ENCODE peak calls at places on chromosome 1, in four cellular contexts. One of them, this sample, is unnamed.

GRCh38 chr1:199463521-199464127 is 563.9 kb upstream of the NR5A2 start:
- DNase-seq in fibroblast of the conjunctiva: peak; percentile 48
- DNase-seq in T-helper 1 cell: no peak
- DNase-seq in GM23338: peak; percentile 88
- DNase-seq in this sample: no peak

GRCh38 chr1:32485554-32486255 is 20.8 kb downstream of the ZBTB8B start:
- DNase-seq in fibroblast of the conjunctiva: no peak
- DNase-seq in GM23338: no peak
- DNase-seq in T-helper 1 cell: no peak
- DNase-seq in this sample: no peak

GRCh38 chr1:223538921-223539445 is 126.5 kb downstream of the CAPN8 start:
- DNase-seq in T-helper 1 cell: no peak
- DNase-seq in GM23338: no peak
- DNase-seq in fibroblast of the conjunctiva: no peak
- DNase-seq in this sample: no peak

GRCh38 chr1:181262069-181262468 is 173.6 kb downstream of the IER5 start:
- DNase-seq in T-helper 1 cell: no peak
- DNase-seq in GM23338: no peak
- DNase-seq in fibroblast of the conjunctiva: no peak
- DNase-seq in this sample: no peak

GRCh38 chr1:204251926-204252689 is 38.3 kb upstream of the GOLT1A start:
- DNase-seq in fibroblast of the conjunctiva: no peak
- DNase-seq in GM23338: no peak
- DNase-seq in T-helper 1 cell: no peak
- DNase-seq in this sample: no peak

GRCh38 chr1:19644761-19645543 is 841 bp downstream of the NBL1 start:
- DNase-seq in GM23338: peak; percentile 63
- DNase-seq in T-helper 1 cell: no peak
- DNase-seq in fibroblast of the conjunctiva: no peak
- DNase-seq in this sample: peak; percentile 49

GRCh38 chr1:116878804-116879477 is 30.8 kb upstream of the PTGFRN start:
- DNase-seq in GM23338: peak; percentile 50
- DNase-seq in fibroblast of the conjunctiva: peak; percentile 43
- DNase-seq in T-helper 1 cell: no peak
- DNase-seq in this sample: peak; percentile 40

GRCh38 chr1:244414543-244414942 is 37.2 kb downstream of the ADSS2 start:
- DNase-seq in GM23338: no peak
- DNase-seq in fibroblast of the conjunctiva: peak; percentile 31
- DNase-seq in T-helper 1 cell: no peak
- DNase-seq in this sample: no peak

GRCh38 chr1:233652536-233652935 is 38.6 kb downstream of the KCNK1 start:
- DNase-seq in fibroblast of the conjunctiva: no peak
- DNase-seq in GM23338: no peak
- DNase-seq in T-helper 1 cell: no peak
- DNase-seq in this sample: no peak